ENCODE peak calls at places on chromosomes 6 and 20, in six cellular contexts. D is AG09319, S is mammary epithelial cell, O is substantia nigra, W is GM18507, Q is GM23248. N is an unnamed sample.

GRCh38 chr6:22668307-22668706 is 98.9 kb downstream of the HDGFL1 start:
- DNase-seq in W (no peak), Q (no peak), O (no peak), S (no peak), D (no peak), N (no peak)

GRCh38 chr20:57795977-57796560 is 86.3 kb upstream of the PMEPA1 start:
- DNase-seq in S (no peak), W (no peak), O (no peak), D (no peak), Q (no peak), N (no peak)

GRCh38 chr6:16766836-16767745 is 5.8 kb upstream of the ATXN1 start:
- DNase-seq in W (no peak), D (no peak), S (no peak), Q (peak), O (no peak), N (no peak)

GRCh38 chr6:52840763-52841585 is at the start of gene GSTA5:
- DNase-seq in S (peak), W (no peak), D (no peak), Q (peak), O (no peak), N (no peak)

GRCh38 chr6:31585531-31585930 is 546 bp upstream of the LST1 start:
- DNase-seq in W (no peak), S (no peak), O (no peak), D (no peak), Q (peak), N (no peak)

GRCh38 chr20:61903575-61904340 is 161.9 kb downstream of the TAF4 start:
- DNase-seq in S (no peak), Q (no peak), W (no peak), D (no peak), O (no peak), N (no peak)

GRCh38 chr20:5797843-5798462 is 47.8 kb downstream of the SHLD1 start:
- DNase-seq in Q (no peak), W (no peak), O (no peak), S (no peak), D (no peak), N (no peak)

GRCh38 chr20:43727980-43728590 is 1.3 kb upstream of the GTSF1L start:
- DNase-seq in S (no peak), Q (no peak), W (no peak), O (no peak), D (no peak), N (no peak)

GRCh38 chr20:44692932-44693476 is 22.2 kb upstream of the CCN5 start:
- DNase-seq in O (no peak), Q (peak), W (no peak), D (peak), S (peak), N (peak)

GRCh38 chr20:49228676-49229075 is 9.5 kb downstream of the DDX27 start:
- DNase-seq in O (no peak), W (no peak), D (no peak), Q (no peak), S (no peak), N (no peak)